ENCODE peak calls at places on chromosome 18, in five cellular contexts. P is K562, F is GM12891, B is ovary, T is IMR-90. R is an unnamed sample.

GRCh38 chr18:63111549-63112402 is 207.8 kb downstream of the BCL2 start:
- DNase-seq in P (no peak), F (no peak), B (no peak), T (no peak), R (no peak)

GRCh38 chr18:48452863-48453323 is 43.7 kb upstream of the ZBTB7C start:
- DNase-seq in P (no peak), F (no peak), B (no peak), T (peak), R (no peak)

GRCh38 chr18:72652990-72653593 is 109.0 kb upstream of the CBLN2 start:
- DNase-seq in P (peak), F (peak), B (peak), T (no peak), R (no peak)

GRCh38 chr18:64409511-64409910 is 260.6 kb upstream of the LINC00305 start:
- DNase-seq in P (no peak), F (peak), B (no peak), T (no peak), R (no peak)

GRCh38 chr18:64165906-64166305 is 17.0 kb upstream of the LINC00305 start:
- DNase-seq in P (no peak), F (no peak), B (no peak), T (no peak), R (no peak)

GRCh38 chr18:53457068-53457467 is 767.4 kb downstream of the MBD2 start:
- DNase-seq in P (no peak), F (no peak), B (no peak), T (no peak), R (no peak)

GRCh38 chr18:70452501-70452900 is 163.7 kb downstream of the SOCS6 start:
- DNase-seq in P (no peak), F (no peak), B (no peak), T (no peak), R (no peak)

GRCh38 chr18:5542393-5543035 is 1.3 kb downstream of the EPB41L3 start:
- DNase-seq in P (no peak), F (no peak), B (no peak), T (peak), R (no peak)

GRCh38 chr18:23740105-23740830 is 51.0 kb downstream of the LAMA3 start:
- DNase-seq in P (no peak), F (no peak), B (peak), T (no peak), R (peak)

GRCh38 chr18:34913837-34914755 is 127.1 kb upstream of the MAPRE2 start:
- DNase-seq in P (no peak), F (no peak), B (no peak), T (peak), R (no peak)

GRCh38 chr18:35345460-35345921 is 1.3 kb upstream of the ZNF24 start:
- DNase-seq in P (peak), F (peak), B (no peak), T (no peak), R (no peak)

GRCh38 chr18:28804512-28805214 is 627.7 kb upstream of the CDH2 start:
- DNase-seq in P (no peak), F (no peak), B (no peak), T (no peak), R (no peak)

GRCh38 chr18:32770181-32770650 is 2.6 kb downstream of the KLHL14 start:
- DNase-seq in P (no peak), F (no peak), B (no peak), T (no peak), R (no peak)

GRCh38 chr18:59249186-59249774 is 24.0 kb downstream of the RAX start:
- DNase-seq in P (peak), F (peak), B (no peak), T (peak), R (peak)

GRCh38 chr18:30487962-30488361 is 554.6 kb downstream of the DSC3 start:
- DNase-seq in P (no peak), F (no peak), B (no peak), T (no peak), R (no peak)

GRCh38 chr18:52345428-52345827 is 5.4 kb downstream of the DCC start:
- DNase-seq in P (no peak), F (no peak), B (no peak), T (no peak), R (no peak)

GRCh38 chr18:40976050-40976449 is 979.0 kb upstream of the PIK3C3 start:
- DNase-seq in P (no peak), F (no peak), B (no peak), T (no peak), R (no peak)

GRCh38 chr18:47248610-47249343 is 2.7 kb downstream of the SKOR2 start:
- DNase-seq in P (no peak), F (no peak), B (no peak), T (no peak), R (no peak)

GRCh38 chr18:1014496-1014895 is 109.8 kb downstream of the ADCYAP1 start:
- DNase-seq in P (no peak), F (no peak), B (no peak), T (no peak), R (no peak)

GRCh38 chr18:79679552-79680099 is at the start of gene CTDP1:
- DNase-seq in P (peak), F (peak), B (peak), T (peak), R (peak)
- TF ChIP-seq POLR2A in P (no peak), F (peak), B (peak), T (no peak), R (no peak)

DNA sequence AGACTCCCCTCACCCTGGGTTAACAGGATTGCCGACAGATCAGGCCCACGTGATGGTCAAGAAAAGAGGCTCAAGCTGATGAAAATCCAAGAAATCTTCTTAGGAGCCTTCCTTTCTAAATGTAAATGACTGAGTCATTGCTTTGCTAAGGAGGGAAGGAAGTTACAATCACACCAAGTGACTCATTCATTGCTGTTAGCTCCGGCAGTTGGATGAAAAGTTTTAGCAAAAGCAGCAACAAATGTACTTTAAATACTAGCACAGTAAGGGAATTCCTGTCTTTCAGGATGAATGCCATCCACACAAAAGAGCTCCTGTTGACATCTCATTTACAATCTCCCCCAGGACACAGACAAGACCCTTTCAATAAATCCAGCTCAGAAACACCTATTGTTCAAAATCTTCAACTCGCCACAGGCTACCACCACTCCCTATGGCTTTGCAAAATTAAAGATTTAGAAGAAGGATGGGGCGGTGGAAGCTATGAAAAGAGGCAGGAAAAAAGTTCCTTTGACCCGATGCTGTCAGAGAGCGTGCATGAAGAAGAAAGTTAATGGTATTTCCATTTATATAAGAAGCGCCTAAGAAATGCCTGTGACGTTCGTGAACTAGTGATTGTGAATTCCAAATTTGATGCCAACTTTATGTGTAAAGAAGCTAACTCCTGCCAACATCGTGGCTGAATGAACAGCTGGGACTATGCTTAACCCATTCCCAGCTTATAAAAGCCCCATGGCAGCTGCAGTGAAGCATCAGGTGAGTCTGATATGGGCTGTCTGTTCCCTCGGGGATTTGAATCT is 153.7 kb downstream of the TGIF1 start:
- DNase-seq in P (peak), F (no peak), B (no peak), T (peak), R (no peak)
- TF ChIP-seq POLR2A in P (no peak), F (no peak), B (no peak), T (peak), R (no peak)

DNA sequence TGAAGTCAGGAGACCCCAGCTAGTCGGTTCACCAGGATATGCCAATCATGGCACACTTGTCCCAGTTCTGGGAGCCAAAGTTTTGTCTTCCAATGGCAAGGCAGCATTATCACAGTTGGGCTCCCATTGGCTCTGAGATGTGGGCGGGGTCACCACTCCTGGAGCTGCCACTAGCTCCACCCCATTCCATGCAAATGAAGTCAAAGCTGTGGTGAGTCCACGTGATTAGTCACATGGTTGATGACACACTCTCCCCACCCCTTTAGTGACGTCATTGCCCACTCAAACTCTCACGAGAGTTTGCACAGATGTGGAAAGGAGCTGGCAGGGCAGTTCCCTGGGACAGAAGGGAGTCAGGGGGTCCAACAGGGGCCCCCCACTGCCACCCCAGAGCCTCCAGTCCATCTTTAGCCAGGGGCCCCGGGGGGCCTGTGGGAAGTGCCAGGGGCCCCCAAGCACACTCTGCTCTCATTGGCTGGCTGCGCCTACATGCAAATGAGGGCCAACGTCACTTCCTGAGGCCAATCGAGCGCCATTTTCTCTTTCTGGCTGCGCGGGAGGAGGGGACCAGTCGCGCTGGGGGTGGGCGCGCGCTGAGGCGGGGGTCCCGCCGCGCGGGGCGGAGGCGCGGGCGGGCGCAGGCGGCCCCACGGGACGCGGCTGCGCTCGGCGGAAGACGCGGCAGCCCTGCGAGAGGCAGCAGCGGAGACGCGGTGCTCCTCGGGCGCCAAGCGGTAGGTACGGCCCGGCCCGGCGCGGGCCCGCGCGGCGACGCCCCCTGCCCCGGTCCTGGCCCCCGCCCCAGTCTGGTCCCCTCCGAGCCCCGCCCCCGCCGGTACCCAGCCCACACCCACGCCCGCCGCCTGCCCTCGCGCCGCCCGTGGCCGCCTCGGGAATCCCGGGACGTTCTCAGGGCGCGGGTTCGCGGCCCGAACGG is at the start of gene ADNP2:
- DNase-seq in P (peak), F (peak), B (peak), T (peak), R (peak)
- TF ChIP-seq POLR2A in P (peak), F (peak), B (peak), T (peak), R (peak)

DNA sequence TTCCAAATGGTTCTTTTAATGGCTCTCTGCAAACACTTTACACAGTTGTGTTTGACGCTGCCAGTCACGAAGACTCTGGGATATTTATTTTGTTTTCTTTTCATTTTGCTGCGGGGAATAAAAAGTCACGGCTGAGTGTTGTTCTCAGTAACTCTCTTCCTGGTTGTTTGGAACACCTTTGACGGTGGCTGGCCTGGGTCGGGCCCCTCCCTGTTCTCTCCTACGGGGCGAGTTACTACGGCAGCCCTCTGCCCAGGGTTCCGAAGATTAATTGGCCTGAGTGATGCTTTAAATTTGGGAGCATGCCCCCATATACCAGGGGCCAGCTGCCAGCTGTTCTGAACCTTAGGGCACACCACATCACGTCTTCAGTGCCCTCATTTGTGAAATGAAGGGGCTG is 84.7 kb downstream of the GATA6 start:
- DNase-seq in P (no peak), F (no peak), B (no peak), T (no peak), R (no peak)
- TF ChIP-seq POLR2A in P (no peak), F (no peak), B (no peak), T (no peak), R (no peak)

GRCh38 chr18:12990977-12991838 is at the start of gene CEP192:
- DNase-seq in P (peak), F (peak), B (peak), T (peak), R (peak)
- TF ChIP-seq POLR2A in P (peak), F (peak), B (peak), T (peak), R (peak)

DNA sequence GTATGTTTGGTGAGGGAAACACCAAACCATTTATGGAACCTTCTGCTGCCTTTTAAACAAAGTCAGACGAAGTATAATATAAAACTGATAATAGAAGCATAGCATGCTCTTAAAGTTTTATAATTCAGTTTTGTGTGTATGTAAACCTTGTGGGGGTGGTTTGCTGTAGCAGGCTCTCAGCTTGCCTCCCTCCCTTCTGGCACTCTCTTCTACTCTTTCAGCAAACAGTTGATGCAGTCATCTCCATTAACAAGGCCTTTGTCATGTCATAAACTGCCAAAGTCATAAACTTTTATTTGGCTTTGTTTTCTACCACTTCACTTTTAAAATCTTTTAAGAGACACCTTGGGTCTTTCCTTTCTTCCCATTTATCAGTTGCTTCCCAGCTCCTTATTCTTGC is 448.2 kb upstream of the SETBP1 start:
- DNase-seq in P (no peak), F (no peak), B (no peak), T (no peak), R (no peak)
- TF ChIP-seq POLR2A in P (no peak), F (no peak), B (no peak), T (no peak), R (no peak)

GRCh38 chr18:50279752-50280151 is 1.6 kb downstream of the MBD1 start:
- DNase-seq in P (no peak), F (no peak), B (no peak), T (no peak), R (no peak)

GRCh38 chr18:50281972-50282520 is 723 bp upstream of the MBD1 start:
- DNase-seq in P (no peak), F (no peak), B (peak), T (no peak), R (no peak)

GRCh38 chr18:50280707-50281294 is 522 bp downstream of the MBD1 start:
- DNase-seq in P (no peak), F (no peak), B (no peak), T (no peak), R (no peak)

GRCh38 chr18:50282521-50283335 is 1.4 kb upstream of the MBD1 start:
- DNase-seq in P (no peak), F (no peak), B (peak), T (no peak), R (no peak)

GRCh38 chr18:50281295-50281971 is at the start of gene MBD1:
- DNase-seq in P (peak), F (peak), B (peak), T (peak), R (peak)
- TF ChIP-seq POLR2A in P (peak), F (peak), B (peak), T (peak), R (peak)

R was measured in H54.